ENCODE peak calls at places on chromosomes 7 and 10, in six cellular contexts. W, U, M, G, I and E are unnamed samples.

GRCh38 chr10:43585981-43586738 is 11.7 kb upstream of the ZNF239 start:
- ATAC-seq in I (no peak), G (no peak), M (no peak), W (no peak), U (no peak), E (no peak)

GRCh38 chr7:112207106-112207592 is 654 bp downstream of the ZNF277 start:
- ATAC-seq in W (no peak), M (no peak), U (no peak), G (no peak), I (no peak), E (no peak)

GRCh38 chr7:37181550-37181932 is 267.1 kb downstream of the ELMO1 start:
- ATAC-seq in I (no peak), M (no peak), U (peak; percentile 64), W (no peak), G (no peak), E (no peak)

GRCh38 chr7:59986-60675 is 132.2 kb upstream of the FAM20C start:
- ATAC-seq in W (no peak), I (no peak), U (no peak), G (no peak), M (no peak), E (no peak)

GRCh38 chr7:45190406-45191165 is 33.0 kb downstream of the RAMP3 start:
- ATAC-seq in W (no peak), M (no peak), I (no peak), G (no peak), U (no peak), E (no peak)

GRCh38 chr7:38303866-38304265 is 30.4 kb upstream of the TARP start:
- ATAC-seq in U (peak; percentile 89), I (no peak), M (no peak), W (no peak), G (no peak), E (no peak)

GRCh38 chr7:155850001-155850436 is 37.8 kb upstream of the SHH start:
- ATAC-seq in U (no peak), G (no peak), W (no peak), M (no peak), I (no peak), E (no peak)

GRCh38 chr10:93437000-93437945 is 44.9 kb downstream of the MYOF start:
- ATAC-seq in G (peak; percentile 96), M (no peak), I (no peak), W (peak; percentile 96), U (no peak), E (peak; percentile 91)

GRCh38 chr10:12832096-12832495 is 169.4 kb downstream of the CCDC3 start:
- ATAC-seq in W (no peak), I (no peak), U (no peak), G (no peak), M (no peak), E (no peak)

GRCh38 chr10:70197235-70197952 is 27.1 kb upstream of the SAR1A start:
- ATAC-seq in W (no peak), U (peak; percentile 40), I (no peak), M (peak; percentile 67), G (no peak), E (no peak)

GRCh38 chr7:80869821-80870751 is 48.8 kb downstream of the SEMA3C start:
- ATAC-seq in I (no peak), U (no peak), M (no peak), W (no peak), G (no peak), E (no peak)

GRCh38 chr10:35348609-35349388 is 12.5 kb downstream of the CCNY start:
- ATAC-seq in M (no peak), I (no peak), W (peak; percentile 17), U (no peak), G (peak; percentile 55), E (no peak)

GRCh38 chr7:147245274-147245673 is 1128.7 kb downstream of the CNTNAP2 start:
- ATAC-seq in M (no peak), W (no peak), U (no peak), G (no peak), I (no peak), E (no peak)

GRCh38 chr10:99532194-99532593 is 548 bp upstream of the NKX2-3 start:
- ATAC-seq in I (no peak), W (no peak), G (no peak), U (no peak), M (no peak), E (no peak)

GRCh38 chr7:112714917-112715316 is 75.3 kb downstream of the TMEM168 start:
- ATAC-seq in G (no peak), U (no peak), M (no peak), W (no peak), I (no peak), E (no peak)

GRCh38 chr10:106582291-106582690 is 582.2 kb downstream of the SORCS1 start:
- ATAC-seq in M (no peak), U (no peak), I (no peak), G (no peak), W (no peak), E (no peak)

GRCh38 chr7:50821457-50821977 is 38.8 kb upstream of the GRB10 start:
- ATAC-seq in W (peak; percentile 60), I (no peak), M (no peak), G (peak; percentile 66), U (no peak), E (no peak)

GRCh38 chr7:41316410-41316809 is 386.5 kb downstream of the INHBA start:
- ATAC-seq in W (no peak), M (no peak), I (no peak), U (no peak), G (no peak), E (no peak)

GRCh38 chr7:125423444-125424155 is 494.0 kb upstream of the POT1 start:
- ATAC-seq in U (peak; percentile 75), I (no peak), M (no peak), W (no peak), G (no peak), E (no peak)

GRCh38 chr10:76736848-76737495 is 900.6 kb downstream of the KCNMA1 start:
- ATAC-seq in M (no peak), G (no peak), W (no peak), I (no peak), U (peak; percentile 70), E (no peak)

GRCh38 chr10:70052462-70053211 is at the start of gene MACROH2A2:
- ATAC-seq in I (no peak), U (peak; percentile 57), M (peak; percentile 25), W (peak; percentile 95), G (peak; percentile 94), E (peak; percentile 76)

GRCh38 chr10:21406595-21407218 is 118.8 kb downstream of the SKIDA1 start:
- ATAC-seq in M (no peak), U (peak; percentile 86), W (peak; percentile 24), I (peak; percentile 90), G (peak; percentile 49), E (no peak)

GRCh38 chr10:123009105-123009805 is 449 bp downstream of the ACADSB start:
- ATAC-seq in U (no peak), M (no peak), I (no peak), W (peak; percentile 23), G (no peak), E (peak; percentile 34)

GRCh38 chr10:114404171-114405010 is at the start of gene AFAP1L2:
- ATAC-seq in G (peak; percentile 68), M (no peak), U (peak; percentile 54), I (no peak), W (peak; percentile 80), E (peak; percentile 75)